ENCODE peak calls at places on chromosomes 1 and 21, in six cellular contexts. W, C, V, T, E and S are unnamed samples.

GRCh38 chr1:211420389-211420788 is 71.6 kb downstream of the RD3 start:
- DNase-seq in W (no peak), C (peak), V (no peak), T (no peak), E (no peak), S (peak)

GRCh38 chr1:38261574-38261973 is 215.0 kb upstream of the POU3F1 start:
- DNase-seq in W (no peak), C (no peak), V (no peak), T (no peak), E (no peak), S (no peak)

GRCh38 chr1:236151739-236152424 is 9.5 kb downstream of the GPR137B start:
- DNase-seq in W (no peak), C (no peak), V (no peak), T (peak), E (no peak), S (no peak)

GRCh38 chr1:32885691-32886011 is 640 bp upstream of the HPCA start:
- DNase-seq in W (no peak), C (no peak), V (no peak), T (no peak), E (no peak), S (no peak)

GRCh38 chr21:38495242-38495641 is 3.0 kb downstream of the ERG start:
- DNase-seq in W (no peak), C (no peak), V (no peak), T (no peak), E (no peak), S (no peak)

GRCh38 chr1:20507564-20508410 is at the start of gene MUL1:
- DNase-seq in W (peak), C (peak), V (peak), T (peak), E (peak), S (peak)

GRCh38 chr1:3638027-3638426 is 11.9 kb downstream of the WRAP73 start:
- DNase-seq in W (no peak), C (no peak), V (no peak), T (no peak), E (no peak), S (no peak)

GRCh38 chr1:78329475-78329874 is 161.3 kb upstream of the PTGFR start:
- DNase-seq in W (no peak), C (no peak), V (no peak), T (no peak), E (no peak), S (no peak)

GRCh38 chr1:186461014-186461413 is at the start of gene PDC:
- DNase-seq in W (no peak), C (no peak), V (no peak), T (no peak), E (no peak), S (no peak)

GRCh38 chr1:244918422-244919319 is 54.3 kb upstream of the HNRNPU start:
- DNase-seq in W (no peak), C (peak), V (peak), T (peak), E (peak), S (no peak)

GRCh38 chr1:99546432-99547416 is 99.2 kb upstream of the PALMD start:
- DNase-seq in W (no peak), C (peak), V (no peak), T (no peak), E (no peak), S (peak)

GRCh38 chr1:15459771-15460719 is 3.5 kb downstream of the CELA2A start:
- DNase-seq in W (no peak), C (no peak), V (no peak), T (no peak), E (no peak), S (no peak)

GRCh38 chr1:107842241-107842640 is 122.7 kb downstream of the VAV3 start:
- DNase-seq in W (no peak), C (no peak), V (no peak), T (no peak), E (no peak), S (no peak)

GRCh38 chr1:83918688-83919285 is 80.1 kb downstream of the TTLL7 start:
- DNase-seq in W (no peak), C (no peak), V (no peak), T (no peak), E (no peak), S (no peak)

GRCh38 chr21:33299181-33299752 is 25.5 kb upstream of the IFNAR1 start:
- DNase-seq in W (no peak), C (no peak), V (peak), T (no peak), E (peak), S (no peak)

GRCh38 chr1:221832617-221833016 is 90.7 kb upstream of the DUSP10 start:
- DNase-seq in W (no peak), C (no peak), V (no peak), T (peak), E (no peak), S (no peak)

GRCh38 chr1:39268112-39268581 is 63.7 kb downstream of the MACF1 start:
- DNase-seq in W (peak), C (peak), V (no peak), T (no peak), E (no peak), S (peak)

GRCh38 chr1:26771643-26772321 is 16.0 kb upstream of the PIGV start:
- DNase-seq in W (no peak), C (peak), V (peak), T (peak), E (no peak), S (peak)

GRCh38 chr1:2641381-2642130 is 8.7 kb upstream of the MMEL1 start:
- DNase-seq in W (no peak), C (no peak), V (no peak), T (no peak), E (no peak), S (no peak)

GRCh38 chr1:167533851-167534300 is 15.5 kb upstream of the CD247 start:
- DNase-seq in W (peak), C (peak), V (peak), T (peak), E (peak), S (peak)

GRCh38 chr21:45868488-45868887 is 113.1 kb upstream of the COL6A1 start:
- DNase-seq in W (no peak), C (no peak), V (no peak), T (no peak), E (no peak), S (no peak)

GRCh38 chr1:228853637-228854036 is 118.4 kb downstream of the RHOU start:
- DNase-seq in W (no peak), C (no peak), V (no peak), T (no peak), E (no peak), S (no peak)

GRCh38 chr1:39394598-39394997 is 96.8 kb upstream of the BMP8A start:
- DNase-seq in W (no peak), C (no peak), V (peak), T (no peak), E (peak), S (no peak)

GRCh38 chr1:151593651-151594625 is 17.9 kb upstream of the SNX27 start:
- DNase-seq in W (no peak), C (peak), V (peak), T (peak), E (peak), S (peak)

GRCh38 chr1:11286735-11287410 is 13.9 kb downstream of the UBIAD1 start:
- DNase-seq in W (no peak), C (peak), V (no peak), T (no peak), E (no peak), S (peak)